ENCODE peak calls at places on chromosomes 1 and 21, in eight cellular contexts. C is osteoblast, I is iPS DF 6.9, F is endodermal cell, X is PC-3, B is lower lobe of right lung, Y is upper lobe of left lung, H is IMR-90. A is an unnamed sample. For H3K36me3, the result is how much of the 10 kb centered on the place peaks cover.

GRCh38 chr1:96998466-96998865 is 276.9 kb downstream of the PTBP2 start:
- DNase-seq in C (no peak), I (no peak), F (no peak), X (no peak), B (no peak), Y (no peak), H (no peak), A (no peak)

GRCh38 chr1:231161711-231162299 is at the start of gene TRIM67:
- DNase-seq in C (peak), I (no peak), F (no peak), X (no peak), B (no peak), Y (no peak), H (no peak), A (no peak)

GRCh38 chr1:67978988-67979516 is 71.4 kb downstream of the DIRAS3 start:
- DNase-seq in C (no peak), I (no peak), F (no peak), X (peak), B (no peak), Y (no peak), H (peak), A (no peak)

GRCh38 chr1:236130372-236130771 is 12.0 kb upstream of the GPR137B start:
- DNase-seq in C (peak), I (no peak), F (no peak), X (no peak), B (no peak), Y (no peak), H (no peak), A (no peak)

GRCh38 chr1:51960262-51960661 is 30.2 kb downstream of the RAB3B start:
- DNase-seq in C (no peak), I (no peak), F (peak), X (no peak), B (no peak), Y (no peak), H (no peak), A (no peak)

GRCh38 chr21:36654341-36654740 is 44.6 kb upstream of the SIM2 start:
- DNase-seq in C (no peak), I (no peak), F (no peak), X (no peak), B (no peak), Y (peak), H (no peak), A (no peak)

GRCh38 chr21:45060089-45060488 is 14.3 kb upstream of the ADARB1 start:
- DNase-seq in C (no peak), I (no peak), F (no peak), X (no peak), B (no peak), Y (no peak), H (no peak), A (no peak)

GRCh38 chr21:14773777-14774345 is 227.7 kb upstream of the SAMSN1 start:
- DNase-seq in C (no peak), I (peak), F (peak), X (peak), B (peak), Y (no peak), H (no peak), A (peak)

GRCh38 chr21:44535963-44536362 is 4.0 kb downstream of the KRTAP10-1 start:
- DNase-seq in C (peak), I (no peak), F (peak), X (no peak), B (no peak), Y (no peak), H (no peak), A (no peak)

GRCh38 chr1:176436251-176436650 is 26.7 kb upstream of the PAPPA2 start:
- DNase-seq in C (no peak), I (no peak), F (no peak), X (no peak), B (no peak), Y (no peak), H (no peak), A (no peak)

GRCh38 chr1:151871284-151872030 is 17.9 kb upstream of the THEM5 start:
- DNase-seq in C (no peak), I (no peak), F (no peak), X (no peak), B (no peak), Y (no peak), H (no peak), A (no peak)

GRCh38 chr1:225765982-225766674 is 11.5 kb upstream of the SRP9 start:
- DNase-seq in C (no peak), I (no peak), F (no peak), X (no peak), B (no peak), Y (no peak), H (no peak), A (no peak)

GRCh38 chr21:44919111-44919912 is 1.4 kb downstream of the ITGB2 start:
- DNase-seq in C (no peak), I (no peak), F (peak), X (no peak), B (peak), Y (peak), H (no peak), A (no peak)

GRCh38 chr1:204740354-204740753 is 54.8 kb upstream of the LRRN2 start:
- DNase-seq in C (no peak), I (no peak), F (no peak), X (no peak), B (no peak), Y (no peak), H (no peak), A (no peak)

GRCh38 chr1:108897865-108898720 is 21.3 kb downstream of the GPSM2 start:
- DNase-seq in C (no peak), I (no peak), F (no peak), X (peak), B (no peak), Y (no peak), H (peak), A (no peak)

GRCh38 chr21:35511298-35512162 is 462.4 kb upstream of the RUNX1 start:
- DNase-seq in C (peak), I (no peak), F (no peak), X (peak), B (no peak), Y (no peak), H (peak), A (no peak)

GRCh38 chr1:220775238-220775853 is 11.4 kb upstream of the MTARC1 start:
- DNase-seq in C (no peak), I (no peak), F (peak), X (peak), B (no peak), Y (no peak), H (no peak), A (no peak)

GRCh38 chr1:214234635-214235025 is 46.3 kb upstream of the SMYD2 start:
- DNase-seq in C (no peak), I (no peak), F (no peak), X (no peak), B (no peak), Y (no peak), H (peak), A (no peak)

GRCh38 chr1:15974855-15975254 is 1.0 kb downstream of the ZBTB17 start:
- DNase-seq in C (peak), I (no peak), F (no peak), X (no peak), B (no peak), Y (no peak), H (no peak), A (no peak)

GRCh38 chr1:3702528-3702927 is 49.7 kb upstream of the CCDC27 start:
- DNase-seq in C (no peak), I (no peak), F (no peak), X (no peak), B (no peak), Y (peak), H (no peak), A (no peak)

GRCh38 chr1:231596337-231596791 is 30.2 kb upstream of the DISC1 start:
- DNase-seq in C (no peak), I (no peak), F (peak), X (no peak), B (no peak), Y (no peak), H (no peak), A (no peak)

GRCh38 chr1:236575523-236575922 is 28.8 kb downstream of the HEATR1 start:
- DNase-seq in C (no peak), I (no peak), F (no peak), X (no peak), B (no peak), Y (no peak), H (peak), A (no peak)

GRCh38 chr1:241716915-241717651 is 65.0 kb downstream of the WDR64 start:
- DNase-seq in C (no peak), I (no peak), F (no peak), X (peak), B (no peak), Y (no peak), H (no peak), A (no peak)

GRCh38 chr1:183070234-183070922 is 47.2 kb downstream of the LAMC1 start:
- DNase-seq in C (no peak), I (no peak), F (no peak), X (no peak), B (no peak), Y (no peak), H (no peak), A (no peak)

GRCh38 chr1:183073320-183073719 is 50.1 kb downstream of the LAMC1 start:
- DNase-seq in C (no peak), I (no peak), F (no peak), X (no peak), B (no peak), Y (no peak), H (no peak), A (no peak)

GRCh38 chr1:183074215-183074614 is 51.0 kb downstream of the LAMC1 start:
- DNase-seq in C (no peak), I (no peak), F (no peak), X (no peak), B (no peak), Y (no peak), H (no peak), A (no peak)

GRCh38 chr1:183069562-183070216 is 46.5 kb downstream of the LAMC1 start:
- DNase-seq in C (peak), I (no peak), F (no peak), X (peak), B (peak), Y (no peak), H (no peak), A (no peak)

DNA sequence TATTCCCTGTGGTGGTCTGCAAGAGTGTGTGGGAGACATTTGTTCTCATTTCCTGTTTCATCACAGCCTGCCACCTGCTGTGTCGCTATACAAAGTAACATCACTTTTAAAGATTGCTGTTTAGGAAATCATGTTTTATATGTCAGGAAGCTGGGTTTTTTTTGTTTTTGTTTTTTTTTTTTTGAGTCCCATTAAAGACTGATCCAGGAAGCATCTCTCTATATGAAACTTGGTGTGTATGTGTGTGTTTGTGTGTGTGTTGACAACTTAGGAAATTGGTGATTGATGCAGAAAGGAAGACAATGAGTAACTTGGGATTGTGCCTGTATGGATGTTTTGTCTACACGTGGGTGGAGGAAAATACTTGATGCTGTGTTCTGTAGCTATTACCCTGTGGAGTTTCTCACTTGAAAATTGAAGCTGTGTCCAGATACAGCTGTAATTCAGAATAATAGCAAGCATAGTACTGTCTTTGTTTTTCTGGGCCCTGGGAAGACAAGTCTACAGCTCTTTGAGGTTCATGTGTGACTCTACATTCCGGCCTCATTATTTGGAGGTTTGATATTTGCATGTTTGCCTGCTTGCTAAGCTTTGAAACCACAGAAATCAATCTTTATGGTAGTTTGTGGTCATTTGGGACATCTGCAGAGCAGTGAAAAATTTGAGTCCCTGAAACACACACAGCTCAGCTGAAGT is 47.9 kb downstream of the LAMC1 start:
- DNase-seq in C (no peak), I (no peak), F (no peak), X (peak), B (no peak), Y (no peak), H (peak), A (peak)
- H3K27ac ChIP-seq in C (peak), I (no peak), F (peak), X (peak), B (no peak), Y (no peak), H (no peak), A (no peak)

GRCh38 chr1:9606948-9607347 is 18.2 kb downstream of the TMEM201 start:
- DNase-seq in C (peak), I (no peak), F (no peak), X (no peak), B (no peak), Y (no peak), H (no peak), A (no peak)
- H3K36me3 ChIP-seq in C (under half), I (under half), F (under half), X (under half), B (half or more), Y (half or more), H (under half), A (under half)

GRCh38 chr1:11147371-11147770 is 41.8 kb upstream of the ANGPTL7 start:
- DNase-seq in C (no peak), I (no peak), F (no peak), X (peak), B (no peak), Y (no peak), H (peak), A (no peak)
- H3K27ac ChIP-seq in C (no peak), I (no peak), F (no peak), X (peak), B (no peak), Y (no peak), H (no peak), A (no peak)

GRCh38 chr1:224727351-224727750 is 111.2 kb downstream of the CNIH3 start:
- DNase-seq in C (no peak), I (no peak), F (no peak), X (no peak), B (no peak), Y (no peak), H (no peak), A (no peak)
- H3K36me3 ChIP-seq in C (under half), I (under half), F (under half), X (under half), B (under half), Y (under half), H (under half), A (under half)

GRCh38 chr1:29283804-29284195 is 47.5 kb downstream of the PTPRU start:
- DNase-seq in C (peak), I (no peak), F (no peak), X (no peak), B (no peak), Y (no peak), H (no peak), A (no peak)

GRCh38 chr1:29286194-29286767 is 50.0 kb downstream of the PTPRU start:
- DNase-seq in C (peak), I (no peak), F (no peak), X (no peak), B (no peak), Y (no peak), H (no peak), A (no peak)

GRCh38 chr1:29284961-29285560 is 48.7 kb downstream of the PTPRU start:
- DNase-seq in C (peak), I (no peak), F (no peak), X (no peak), B (no peak), Y (no peak), H (no peak), A (no peak)

GRCh38 chr1:29284286-29284960 is 48.1 kb downstream of the PTPRU start:
- DNase-seq in C (peak), I (no peak), F (peak), X (no peak), B (no peak), Y (no peak), H (no peak), A (no peak)

GRCh38 chr1:29285771-29286170 is 49.4 kb downstream of the PTPRU start:
- DNase-seq in C (no peak), I (no peak), F (no peak), X (no peak), B (no peak), Y (no peak), H (no peak), A (no peak)
- H3K27ac ChIP-seq in C (no peak), I (no peak), F (no peak), X (no peak), B (no peak), Y (no peak), H (no peak), A (no peak)

GRCh38 chr1:229597877-229598276 is 28.0 kb downstream of the TAF5L start:
- DNase-seq in C (no peak), I (no peak), F (no peak), X (no peak), B (no peak), Y (no peak), H (peak), A (no peak)
- H3K36me3 ChIP-seq in C (half or more), I (under half), F (half or more), X (under half), B (half or more), Y (under half), H (under half), A (half or more)

GRCh38 chr1:23810818-23811420 is 10.4 kb upstream of the GALE start:
- DNase-seq in C (peak), I (no peak), F (peak), X (peak), B (peak), Y (no peak), H (peak), A (no peak)
- H3K27ac ChIP-seq in C (no peak), I (no peak), F (no peak), X (no peak), B (no peak), Y (no peak), H (no peak), A (no peak)

GRCh38 chr1:26774462-26774861 is 13.3 kb upstream of the PIGV start:
- DNase-seq in C (no peak), I (no peak), F (no peak), X (no peak), B (no peak), Y (peak), H (no peak), A (no peak)

GRCh38 chr1:26772687-26773086 is 15.1 kb upstream of the PIGV start:
- DNase-seq in C (peak), I (no peak), F (no peak), X (peak), B (no peak), Y (no peak), H (peak), A (no peak)

GRCh38 chr1:26771643-26772321 is 16.0 kb upstream of the PIGV start:
- DNase-seq in C (peak), I (no peak), F (no peak), X (peak), B (no peak), Y (no peak), H (peak), A (no peak)

GRCh38 chr1:26779093-26779668 is 8.6 kb upstream of the PIGV start:
- DNase-seq in C (no peak), I (no peak), F (no peak), X (no peak), B (no peak), Y (peak), H (no peak), A (no peak)

DNA sequence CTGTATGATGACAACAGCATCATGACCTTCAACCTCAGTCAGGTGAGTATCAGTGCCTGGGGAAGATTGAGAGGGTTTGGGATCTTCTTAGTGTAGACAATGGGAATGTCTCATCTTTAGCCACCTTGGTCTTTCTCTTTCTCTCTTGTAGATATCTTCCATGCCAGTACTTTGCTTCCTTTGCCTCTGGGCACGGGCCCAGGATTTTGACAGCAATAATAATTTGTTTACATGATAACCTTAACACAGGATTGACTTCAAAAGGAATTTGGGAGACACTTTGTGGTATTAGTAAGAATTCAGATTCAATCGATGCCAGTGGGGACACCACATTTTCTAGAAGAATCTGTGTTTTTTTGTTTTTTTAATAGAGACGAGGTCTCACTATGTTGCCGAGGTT is 12.1 kb upstream of the PIGV start:
- DNase-seq in C (no peak), I (no peak), F (no peak), X (no peak), B (no peak), Y (no peak), H (no peak), A (no peak)
- H3K36me3 ChIP-seq in C (half or more), I (half or more), F (half or more), X (half or more), B (half or more), Y (half or more), H (half or more), A (half or more)

GRCh38 chr21:38768385-38769071 is 37.2 kb upstream of the ETS2 start:
- DNase-seq in C (peak), I (no peak), F (no peak), X (peak), B (no peak), Y (no peak), H (peak), A (no peak)
- H3K27ac ChIP-seq in C (peak), I (no peak), F (no peak), X (peak), B (peak), Y (no peak), H (peak), A (no peak)

GRCh38 chr21:42433946-42434551 is 30.3 kb downstream of the UBASH3A start:
- DNase-seq in C (no peak), I (no peak), F (no peak), X (peak), B (no peak), Y (no peak), H (no peak), A (no peak)
- H3K36me3 ChIP-seq in C (under half), I (under half), F (under half), X (under half), B (under half), Y (under half), H (under half), A (under half)

A was measured in SK-N-MC.